ENCODE peak calls at places on chromosomes 1 and 21, in five cellular contexts. F is HCT116, D is neuronal stem cell, R is adrenal gland, W is lung. C is an unnamed sample.

GRCh38 chr1:186819140-186819539 is 9.6 kb upstream of the PLA2G4A start:
- DNase-seq in R (no peak), F (no peak), W (no peak), D (no peak), C (no peak)

GRCh38 chr21:15210235-15210678 is 145.5 kb upstream of the NRIP1 start:
- DNase-seq in F (no peak), R (no peak), D (no peak), W (peak), C (peak)

GRCh38 chr1:1199141-1199960 is 7.0 kb downstream of the TNFRSF18 start:
- DNase-seq in R (no peak), F (no peak), W (no peak), D (no peak), C (no peak)

GRCh38 chr21:16047857-16048256 is 318.1 kb downstream of the USP25 start:
- DNase-seq in F (no peak), R (no peak), W (no peak), D (no peak), C (peak)

GRCh38 chr1:50651476-50652263 is 228.4 kb upstream of the DMRTA2 start:
- DNase-seq in F (no peak), R (no peak), W (no peak), D (no peak), C (no peak)

GRCh38 chr1:69126761-69127160 is 441.0 kb upstream of the LRRC7 start:
- DNase-seq in D (no peak), F (no peak), R (no peak), W (no peak), C (no peak)

GRCh38 chr1:163248064-163248463 is 45.3 kb upstream of the RGS5 start:
- DNase-seq in W (no peak), F (no peak), R (peak), D (no peak), C (no peak)

GRCh38 chr1:244212219-244212618 is 161.1 kb downstream of the ZBTB18 start:
- DNase-seq in D (no peak), R (no peak), W (no peak), F (no peak), C (no peak)

GRCh38 chr1:204076891-204077290 is 4.0 kb downstream of the SOX13 start:
- DNase-seq in W (no peak), R (no peak), F (no peak), D (no peak), C (no peak)

GRCh38 chr1:116493484-116494350 is 77.1 kb downstream of the CD58 start:
- DNase-seq in R (no peak), F (no peak), D (no peak), W (no peak), C (no peak)

GRCh38 chr1:53604291-53604919 is 134.6 kb downstream of the GLIS1 start:
- DNase-seq in D (no peak), W (no peak), R (no peak), F (no peak), C (no peak)

GRCh38 chr1:32538887-32539583 is at the start of gene ZBTB8A:
- DNase-seq in D (peak), F (peak), R (peak), W (peak), C (peak)

GRCh38 chr1:47212636-47213229 is 19.3 kb downstream of the TAL1 start:
- DNase-seq in D (no peak), W (no peak), F (no peak), R (no peak), C (no peak)

GRCh38 chr1:29698626-29699025 is 462.3 kb downstream of the PTPRU start:
- DNase-seq in W (no peak), F (no peak), D (no peak), R (no peak), C (no peak)

GRCh38 chr21:38979271-38980196 is 173.8 kb downstream of the ETS2 start:
- DNase-seq in W (no peak), D (no peak), R (no peak), F (no peak), C (peak)

GRCh38 chr1:202207292-202207691 is 13.7 kb downstream of the LGR6 start:
- DNase-seq in F (no peak), R (no peak), W (no peak), D (no peak), C (no peak)

GRCh38 chr1:111618953-111619634 is 495 bp upstream of the RAP1A start:
- DNase-seq in R (no peak), W (no peak), D (no peak), F (no peak), C (no peak)

GRCh38 chr1:221031890-221032222 is 152.6 kb downstream of the HLX start:
- DNase-seq in F (no peak), R (no peak), W (no peak), D (no peak), C (no peak)

GRCh38 chr1:50332941-50333594 is 90.2 kb downstream of the DMRTA2 start:
- DNase-seq in F (no peak), R (peak), W (peak), D (peak), C (peak)

GRCh38 chr1:173049327-173049639 is 1.5 kb downstream of the TNFSF18 start:
- DNase-seq in W (no peak), R (no peak), F (no peak), D (no peak), C (no peak)

GRCh38 chr1:40438391-40439015 is 11.8 kb upstream of the ZFP69B start:
- DNase-seq in R (no peak), F (no peak), W (no peak), D (no peak), C (peak)

GRCh38 chr1:101008229-101008628 is 17.4 kb downstream of the DPH5 start:
- DNase-seq in F (no peak), R (no peak), D (no peak), W (no peak), C (no peak)

GRCh38 chr1:63843884-63844283 is 70.1 kb downstream of the ROR1 start:
- DNase-seq in W (no peak), R (no peak), F (no peak), D (no peak), C (no peak)

GRCh38 chr1:43970502-43970901 is 692 bp downstream of the DPH2 start:
- DNase-seq in R (peak), F (no peak), W (no peak), D (no peak), C (no peak)

GRCh38 chr21:25733859-25734653 is 648 bp downstream of the ATP5PF start:
- DNase-seq in W (peak), F (no peak), D (no peak), R (no peak), C (peak)

GRCh38 chr1:11731719-11732283 is 4.1 kb upstream of the AGTRAP start:
- DNase-seq in F (no peak), R (peak), W (peak), D (no peak), C (no peak)

GRCh38 chr1:108703939-108704338 is 8.8 kb upstream of the FNDC7 start:
- DNase-seq in W (no peak), R (no peak), F (no peak), D (no peak), C (no peak)

GRCh38 chr1:96411006-96411405 is 310.6 kb upstream of the PTBP2 start:
- DNase-seq in R (no peak), D (no peak), W (no peak), F (no peak), C (no peak)

GRCh38 chr1:168333562-168334256 is 53.0 kb downstream of the TBX19 start:
- DNase-seq in D (no peak), W (no peak), R (no peak), F (no peak), C (no peak)

GRCh38 chr1:32774950-32775634 is 42.1 kb downstream of the YARS1 start:
- DNase-seq in W (no peak), D (no peak), F (no peak), R (peak), C (peak)

GRCh38 chr1:54186056-54186455 is 13.8 kb downstream of the CYB5RL start:
- DNase-seq in R (no peak), D (no peak), F (no peak), W (no peak), C (no peak)

GRCh38 chr1:12014141-12014981 is 4.9 kb upstream of the MIIP start:
- DNase-seq in F (no peak), R (no peak), W (peak), D (no peak), C (peak)

GRCh38 chr1:15936025-15936424 is 39.9 kb downstream of the ZBTB17 start:
- DNase-seq in W (no peak), D (no peak), F (no peak), R (peak), C (no peak)

GRCh38 chr21:43728467-43729390 is 9.8 kb downstream of the PDXK start:
- DNase-seq in D (peak), R (peak), W (peak), F (peak), C (peak)

GRCh38 chr1:12472798-12473551 is 145.0 kb downstream of the DHRS3 start:
- DNase-seq in R (no peak), F (no peak), D (no peak), W (no peak), C (peak)

GRCh38 chr21:42108941-42109340 is 37.8 kb downstream of the UMODL1 start:
- DNase-seq in W (no peak), F (no peak), D (no peak), R (no peak), C (no peak)

GRCh38 chr1:162676087-162676486 is 43.8 kb downstream of the DDR2 start:
- DNase-seq in R (peak), F (no peak), W (no peak), D (no peak), C (no peak)

GRCh38 chr21:42666023-42666747 is 12.8 kb downstream of the PDE9A start:
- DNase-seq in D (no peak), R (peak), F (no peak), W (no peak), C (no peak)

GRCh38 chr1:108852541-108852940 is 4.4 kb downstream of the AKNAD1 start:
- DNase-seq in D (no peak), R (no peak), W (no peak), F (no peak), C (no peak)

GRCh38 chr1:158819461-158820443 is 11.4 kb upstream of the MNDA start:
- DNase-seq in D (no peak), W (no peak), F (no peak), R (no peak), C (peak)
- H3K4me3 ChIP-seq in D (no peak), W (no peak), F (no peak), R (no peak), C (no peak)

DNA sequence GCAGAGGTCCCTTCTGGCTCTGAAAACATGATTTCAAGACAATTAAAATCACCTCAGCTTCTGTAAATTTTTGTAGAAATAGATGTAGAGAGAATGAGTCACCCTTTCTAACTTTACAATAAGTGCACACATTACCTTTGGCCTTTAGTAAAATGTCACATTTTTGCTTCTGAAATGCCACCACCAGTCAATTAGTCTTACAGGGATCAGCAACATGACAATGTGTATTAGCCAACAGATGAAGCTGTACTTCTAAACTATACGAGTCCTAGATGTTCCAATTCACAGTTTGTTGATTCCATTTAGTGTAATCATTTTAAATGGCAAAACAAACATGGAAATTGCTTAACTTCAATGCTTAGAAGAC is 23.1 kb downstream of the C21orf91 start:
- DNase-seq in R (no peak), W (no peak), F (no peak), D (no peak), C (no peak)
- H3K4me3 ChIP-seq in R (no peak), W (no peak), F (no peak), D (no peak), C (no peak)

GRCh38 chr1:151514366-151514765 is 3.2 kb downstream of the CGN start:
- DNase-seq in R (no peak), D (no peak), W (no peak), F (no peak), C (no peak)
- H3K4me3 ChIP-seq in R (no peak), D (no peak), W (no peak), F (peak), C (no peak)

GRCh38 chr1:55214214-55214902 is 806 bp downstream of the USP24 start:
- DNase-seq in F (no peak), R (peak), W (peak), D (peak), C (peak)

GRCh38 chr1:55215194-55216021 is at the start of gene USP24:
- DNase-seq in R (peak), W (peak), F (peak), D (peak), C (peak)

GRCh38 chr1:55216078-55216477 is 914 bp upstream of the USP24 start:
- DNase-seq in W (no peak), R (no peak), F (no peak), D (no peak), C (no peak)

GRCh38 chr1:55213885-55214213 is 1.3 kb downstream of the USP24 start:
- DNase-seq in D (no peak), R (no peak), F (no peak), W (no peak), C (peak)

GRCh38 chr1:55214903-55215193 is 316 bp downstream of the USP24 start:
- DNase-seq in W (peak), R (peak), F (no peak), D (peak), C (peak)
- H3K4me3 ChIP-seq in W (peak), R (peak), F (peak), D (peak), C (peak)

GRCh38 chr1:110608247-110608646 is 2.1 kb upstream of the KCNA2 start:
- DNase-seq in R (no peak), D (no peak), W (no peak), F (no peak), C (no peak)
- H3K4me3 ChIP-seq in R (no peak), D (no peak), W (no peak), F (no peak), C (no peak)

GRCh38 chr1:164725401-164725800 is 166.4 kb downstream of the PBX1 start:
- DNase-seq in D (no peak), F (no peak), W (no peak), R (no peak), C (peak)
- H3K4me3 ChIP-seq in D (no peak), F (no peak), W (no peak), R (no peak), C (no peak)

GRCh38 chr1:183039985-183040447 is 16.8 kb downstream of the LAMC1 start:
- DNase-seq in W (no peak), D (no peak), R (no peak), F (no peak), C (peak)
- H3K4me3 ChIP-seq in W (no peak), D (no peak), R (no peak), F (no peak), C (no peak)

GRCh38 chr1:228066416-228066815 is 16.1 kb upstream of the ARF1 start:
- DNase-seq in D (no peak), F (no peak), R (no peak), W (no peak), C (no peak)

GRCh38 chr1:228070173-228070572 is 12.3 kb upstream of the ARF1 start:
- DNase-seq in F (no peak), D (no peak), R (no peak), W (no peak), C (no peak)

GRCh38 chr1:228070851-228071250 is 11.7 kb upstream of the ARF1 start:
- DNase-seq in W (no peak), F (no peak), R (no peak), D (no peak), C (no peak)

GRCh38 chr1:228066891-228067654 is 15.4 kb upstream of the ARF1 start:
- DNase-seq in F (no peak), R (no peak), W (no peak), D (no peak), C (no peak)

DNA sequence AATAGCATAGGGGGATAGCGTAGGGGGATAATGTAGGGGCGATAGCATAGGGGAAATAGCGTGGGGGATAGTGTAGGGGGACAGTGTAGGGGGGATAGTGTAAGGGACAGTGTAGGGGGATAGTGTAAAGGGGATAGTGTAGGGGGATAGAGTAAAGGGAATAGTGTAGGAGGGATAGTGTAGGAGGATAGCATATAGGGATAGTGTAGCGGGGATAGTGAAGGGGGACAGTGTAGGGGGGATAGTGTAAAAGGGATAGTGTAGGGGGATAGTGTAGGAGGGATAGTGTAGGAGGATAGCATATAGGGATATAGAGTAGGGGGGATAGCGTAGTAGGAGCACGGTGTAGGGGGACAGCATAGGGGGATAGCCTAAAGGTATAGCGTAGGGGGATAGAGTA is 14.1 kb upstream of the ARF1 start:
- DNase-seq in D (no peak), W (no peak), R (no peak), F (no peak), C (no peak)
- H3K4me3 ChIP-seq in D (no peak), W (no peak), R (no peak), F (no peak), C (no peak)

GRCh38 chr1:39270368-39270767 is 65.9 kb downstream of the MACF1 start:
- DNase-seq in W (no peak), F (no peak), D (no peak), R (no peak), C (no peak)
- H3K4me3 ChIP-seq in W (no peak), F (no peak), D (no peak), R (no peak), C (no peak)

GRCh38 chr1:38072858-38073257 is 26.3 kb upstream of the POU3F1 start:
- DNase-seq in R (no peak), F (no peak), D (no peak), W (no peak), C (no peak)

GRCh38 chr1:38071530-38072266 is 25.1 kb upstream of the POU3F1 start:
- DNase-seq in W (no peak), R (no peak), D (no peak), F (no peak), C (no peak)

GRCh38 chr1:38068980-38069340 is 22.4 kb upstream of the POU3F1 start:
- DNase-seq in D (no peak), R (no peak), F (no peak), W (no peak), C (no peak)

GRCh38 chr1:38064232-38064903 is 17.8 kb upstream of the POU3F1 start:
- DNase-seq in R (no peak), D (no peak), W (no peak), F (peak), C (peak)

GRCh38 chr1:38068220-38068979 is 21.8 kb upstream of the POU3F1 start:
- DNase-seq in F (no peak), D (no peak), W (no peak), R (no peak), C (no peak)
- H3K4me3 ChIP-seq in F (no peak), D (no peak), W (no peak), R (no peak), C (no peak)